ENCODE peak calls at places on chromosomes 6 and 20, in five cellular contexts. N, B, J, D and A are unnamed samples.

GRCh38 chr6:122405417-122405816 is 6.0 kb downstream of the HSF2 start:
- ATAC-seq in D (no peak), N (peak), B (peak), J (peak), A (no peak)

GRCh38 chr6:152271681-152272464 is 365.3 kb downstream of the SYNE1 start:
- ATAC-seq in J (no peak), D (peak), N (peak), B (no peak), A (peak)

GRCh38 chr6:105210932-105211531 is 31.2 kb upstream of the POPDC3 start:
- ATAC-seq in B (no peak), D (no peak), N (no peak), J (no peak), A (no peak)

GRCh38 chr6:13412639-13413465 is 74.5 kb downstream of the GFOD1 start:
- ATAC-seq in D (peak), J (no peak), N (no peak), B (peak), A (no peak)

GRCh38 chr6:42960243-42961019 is at the start of gene GNMT:
- ATAC-seq in N (peak), J (no peak), D (peak), B (peak), A (peak)

GRCh38 chr6:122416825-122417224 is 17.4 kb downstream of the HSF2 start:
- ATAC-seq in B (no peak), N (no peak), J (no peak), D (no peak), A (no peak)

GRCh38 chr20:60066438-60066823 is 108.2 kb downstream of the CDH26 start:
- ATAC-seq in N (no peak), J (no peak), B (no peak), D (no peak), A (no peak)

GRCh38 chr6:47131773-47132172 is 89.6 kb upstream of the ADGRF1 start:
- ATAC-seq in B (no peak), J (no peak), D (no peak), N (no peak), A (no peak)

GRCh38 chr6:128000363-128000762 is 99.5 kb upstream of the THEMIS start:
- ATAC-seq in J (no peak), B (no peak), D (no peak), N (no peak), A (no peak)

GRCh38 chr6:168799067-168799466 is 358.1 kb downstream of the SMOC2 start:
- ATAC-seq in D (no peak), J (no peak), N (no peak), B (no peak), A (no peak)

GRCh38 chr6:17276766-17277165 is 4.4 kb upstream of the RBM24 start:
- ATAC-seq in D (no peak), B (no peak), J (no peak), N (no peak), A (no peak)

GRCh38 chr6:160253714-160254113 is 4.9 kb downstream of the SLC22A2 start:
- ATAC-seq in B (peak), N (peak), J (no peak), D (no peak), A (no peak)

GRCh38 chr6:151289399-151290007 is 49.7 kb downstream of the AKAP12 start:
- ATAC-seq in J (no peak), D (no peak), B (no peak), N (no peak), A (no peak)

GRCh38 chr6:18473765-18474164 is 86.6 kb downstream of the RNF144B start:
- ATAC-seq in J (no peak), N (peak), D (no peak), B (no peak), A (no peak)

GRCh38 chr20:1374246-1374645 is 18.6 kb downstream of the FKBP1A start:
- ATAC-seq in B (peak), N (no peak), J (no peak), D (no peak), A (peak)

GRCh38 chr20:45387274-45387673 is 9.1 kb upstream of the TP53TG5 start:
- ATAC-seq in J (no peak), N (no peak), D (no peak), B (no peak), A (no peak)

GRCh38 chr6:148364056-148364844 is 21.6 kb downstream of the SASH1 start:
- ATAC-seq in J (no peak), B (no peak), D (peak), N (no peak), A (peak)

GRCh38 chr6:11272491-11273192 is 40.2 kb upstream of the NEDD9 start:
- ATAC-seq in N (no peak), B (no peak), D (no peak), J (no peak), A (no peak)

GRCh38 chr6:129251669-129252376 is 368.9 kb downstream of the LAMA2 start:
- ATAC-seq in N (peak), B (peak), D (no peak), J (peak), A (no peak)

GRCh38 chr20:13337090-13337784 is 116.2 kb downstream of the ISM1 start:
- ATAC-seq in N (peak), B (no peak), J (no peak), D (no peak), A (no peak)

GRCh38 chr6:165725201-165725600 is 62.2 kb upstream of the PDE10A start:
- ATAC-seq in D (no peak), B (peak), J (peak), N (peak), A (no peak)

GRCh38 chr6:52176550-52176949 is 9.6 kb upstream of the IL17A start:
- ATAC-seq in B (no peak), N (peak), D (no peak), J (no peak), A (no peak)

GRCh38 chr6:82786251-82786650 is 279.4 kb downstream of the UBE3D start:
- ATAC-seq in J (no peak), B (no peak), N (no peak), D (no peak), A (no peak)

GRCh38 chr6:35096129-35096852 is 44.8 kb downstream of the TCP11 start:
- ATAC-seq in J (no peak), D (no peak), N (no peak), B (peak), A (no peak)

GRCh38 chr20:54479138-54479906 is 3.9 kb downstream of the DOK5 start:
- ATAC-seq in B (peak), N (peak), D (no peak), J (no peak), A (no peak)

GRCh38 chr6:52284131-52284459 is 447 bp downstream of the MCM3 start:
- ATAC-seq in J (peak), N (peak), B (peak), D (no peak), A (no peak)

GRCh38 chr6:6810727-6811126 is 222.2 kb downstream of the LY86 start:
- ATAC-seq in D (no peak), B (peak), J (no peak), N (peak), A (no peak)

GRCh38 chr20:41654884-41655283 is 36.7 kb upstream of the CHD6 start:
- ATAC-seq in N (peak), D (no peak), J (peak), B (peak), A (no peak)

GRCh38 chr6:142886431-142887170 is 58.4 kb downstream of the HIVEP2 start:
- ATAC-seq in D (peak), J (peak), B (peak), N (peak), A (no peak)

GRCh38 chr6:7996538-7997225 is 67.5 kb downstream of the BLOC1S5 start:
- ATAC-seq in B (peak), N (no peak), J (peak), D (no peak), A (peak)

GRCh38 chr6:111653961-111654360 is 48.3 kb upstream of the TRAF3IP2 start:
- ATAC-seq in B (no peak), D (no peak), N (no peak), J (no peak), A (no peak)

GRCh38 chr20:63363013-63363957 is 2.1 kb upstream of the CHRNA4 start:
- ATAC-seq in D (no peak), J (no peak), N (no peak), B (peak), A (no peak)

GRCh38 chr6:116680880-116681672 is at the start of gene KPNA5:
- ATAC-seq in D (peak), J (peak), B (peak), N (peak), A (peak)

GRCh38 chr6:142361345-142361744 is 59.5 kb downstream of the ADGRG6 start:
- ATAC-seq in B (peak), D (no peak), N (no peak), J (no peak), A (no peak)

GRCh38 chr20:51460163-51460562 is 82.4 kb downstream of the NFATC2 start:
- ATAC-seq in J (no peak), D (no peak), B (no peak), N (no peak), A (no peak)

GRCh38 chr6:167668019-167668753 is 158.5 kb upstream of the AFDN start:
- ATAC-seq in D (no peak), N (no peak), J (no peak), B (peak), A (peak)

GRCh38 chr20:14948416-14948815 is 611.0 kb upstream of the FLRT3 start:
- ATAC-seq in B (peak), D (no peak), J (no peak), N (peak), A (no peak)

DNA sequence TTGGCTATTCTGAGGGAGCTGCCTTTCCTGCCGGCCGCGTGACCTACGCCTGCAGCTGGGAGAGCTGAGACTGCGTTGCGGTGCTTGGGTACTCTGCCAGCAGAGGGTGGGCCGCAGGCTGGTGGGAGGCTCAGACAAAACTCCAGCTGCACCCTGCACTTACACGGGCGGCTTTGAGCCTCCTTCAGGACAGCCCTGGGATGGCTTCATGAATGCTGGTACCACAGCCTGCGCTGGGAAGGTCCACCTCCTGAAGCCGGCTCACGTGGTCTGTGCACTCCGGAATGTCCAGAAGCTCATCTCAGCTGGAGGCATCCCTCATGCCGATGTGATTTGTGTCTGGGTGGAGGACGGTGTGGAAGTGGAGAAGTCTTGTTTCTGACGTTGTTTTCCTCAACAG is 223.6 kb downstream of the DLL1 start:
- ATAC-seq in J (no peak), N (no peak), B (peak), D (peak), A (no peak)
- TF ChIP-seq CTCF in J (no peak), N (no peak), B (no peak), D (no peak), A (no peak)

GRCh38 chr6:32113386-32114352 is 4.5 kb upstream of the TNXB start:
- ATAC-seq in B (peak), N (no peak), J (peak), D (peak), A (peak)
- TF ChIP-seq EP300 in B (peak), N (no peak), J (no peak), D (no peak), A (no peak)

DNA sequence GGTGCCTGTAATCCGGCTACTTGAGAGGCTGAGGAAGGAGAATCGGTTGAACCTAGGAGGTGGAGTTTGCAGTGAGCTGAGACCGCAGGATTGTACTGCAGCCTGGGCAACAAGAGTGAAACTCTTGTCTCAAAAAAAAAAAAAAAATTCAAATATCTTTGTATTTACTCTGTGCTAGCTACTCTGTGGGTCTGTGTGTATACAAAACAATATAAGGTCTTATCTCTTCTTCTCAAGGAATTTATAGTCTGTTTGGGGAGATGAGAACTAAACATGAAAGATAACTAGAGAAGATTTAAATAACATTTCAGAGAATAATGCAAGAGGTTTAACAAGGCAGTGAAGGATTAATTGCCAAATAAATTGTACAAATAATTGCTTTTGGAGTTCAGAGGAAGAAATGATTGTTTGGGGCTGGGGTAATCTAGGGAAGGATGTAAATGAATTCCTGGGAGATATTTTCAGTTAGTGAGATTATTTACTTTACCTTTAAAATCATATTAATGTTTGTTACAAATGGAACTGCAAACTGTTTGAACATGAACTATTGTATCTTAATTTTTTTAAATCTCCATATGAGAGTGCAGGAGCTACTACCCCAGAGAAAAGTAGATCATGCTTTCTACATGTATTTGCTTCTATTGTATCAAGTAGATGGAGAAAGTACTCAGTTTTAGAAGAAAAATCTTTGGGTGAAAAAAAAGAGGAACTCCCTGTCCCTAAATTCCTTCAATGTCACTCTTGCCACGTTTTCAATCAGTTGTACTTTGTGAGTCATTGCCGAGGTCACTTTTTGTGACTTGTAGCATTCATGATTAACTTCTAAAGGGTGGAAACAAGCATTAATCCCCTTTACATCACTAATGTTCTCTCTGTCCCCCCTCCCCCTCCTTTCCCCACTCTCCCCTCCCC is 39.0 kb downstream of the NCOA3 start:
- ATAC-seq in J (no peak), N (peak), B (no peak), D (no peak), A (no peak)
- TF ChIP-seq POLR2AphosphoS5 in J (no peak), N (no peak), B (no peak), D (no peak), A (no peak)

DNA sequence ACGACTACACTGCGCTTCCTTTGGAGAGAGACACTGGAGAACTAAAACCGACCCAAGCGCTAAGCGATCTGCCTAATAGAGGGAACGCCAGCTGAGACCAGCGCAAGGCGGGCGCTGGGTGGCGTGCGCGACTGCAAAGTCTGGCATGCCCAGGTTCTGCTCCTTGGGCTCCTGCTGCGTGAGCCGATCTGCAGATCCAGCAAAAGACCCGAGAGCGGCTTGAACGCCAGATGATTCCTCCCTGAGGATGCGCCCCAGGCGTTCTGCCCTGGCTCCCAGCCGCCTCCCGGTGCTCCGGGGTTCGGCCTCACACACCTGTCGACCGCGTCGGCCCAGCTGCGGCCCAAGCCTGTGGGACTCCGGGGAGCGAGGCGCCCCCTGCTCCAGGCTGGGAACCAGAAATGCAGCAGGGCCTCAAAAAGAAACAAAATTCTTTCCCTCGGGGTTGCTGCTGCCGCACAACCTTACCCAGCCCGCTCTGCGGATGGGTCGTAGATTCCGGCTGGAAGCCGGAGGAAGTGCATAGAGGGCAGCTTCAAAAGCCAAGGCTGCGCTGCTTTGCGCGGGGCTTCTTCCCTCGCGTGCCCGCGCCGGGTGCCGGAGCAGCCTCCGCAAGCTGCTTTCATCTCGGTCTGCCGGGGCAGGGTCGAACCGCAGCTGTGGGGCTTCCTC is 17.9 kb upstream of the PRDM13 start:
- ATAC-seq in D (peak), B (peak), J (peak), N (peak), A (peak)
- TF ChIP-seq CTCF in D (peak), B (peak), J (no peak), N (peak), A (peak)